ENCODE peak calls at places on chromosome X, in four cellular contexts. B is A549, A is K562, O is HepG2. M is an unnamed sample.
A peak's percentile ranks its signal among the peaks of the same experiment; 100 is the strongest.

GRCh38 chrX:42462917-42463316 is 315.0 kb downstream of the PPP1R2C start:
- DNase-seq in O (no peak), A (no peak), B (no peak), M (no peak)

GRCh38 chrX:110215411-110215810 is 102.5 kb downstream of the AMMECR1 start:
- DNase-seq in B (no peak), A (no peak), O (no peak), M (no peak)

GRCh38 chrX:19513383-19513782 is 1.9 kb downstream of the MAP3K15 start:
- DNase-seq in B (no peak), A (no peak), O (peak; percentile 53), M (no peak)

GRCh38 chrX:7307720-7308119 is 159.8 kb upstream of the PUDP start:
- DNase-seq in B (no peak), O (no peak), A (no peak), M (no peak)

GRCh38 chrX:7927259-7928167 is at the start of gene PNPLA4:
- DNase-seq in B (peak; percentile 87), A (peak; percentile 85), O (peak; percentile 71), M (peak; percentile 86)

GRCh38 chrX:139967300-139967699 is 2.0 kb upstream of the CXorf66 start:
- DNase-seq in B (peak; percentile 32), O (peak; percentile 9), A (peak; percentile 21), M (no peak)

GRCh38 chrX:64394874-64395567 is at the start of gene MTMR8:
- DNase-seq in B (peak; percentile 73), O (no peak), A (peak; percentile 78), M (peak; percentile 23)

GRCh38 chrX:52983526-52983925 is 25.2 kb upstream of the FAM156A start:
- DNase-seq in B (no peak), A (no peak), O (no peak), M (no peak)

GRCh38 chrX:48636286-48636685 is 39.0 kb downstream of the WDR13 start:
- DNase-seq in B (no peak), O (no peak), A (no peak), M (no peak)

GRCh38 chrX:121161501-121161933 is 114.1 kb downstream of the GLUD2 start:
- DNase-seq in O (no peak), A (peak; percentile 69), B (no peak), M (peak; percentile 9)

GRCh38 chrX:1283750-1284149 is 15.1 kb downstream of the CSF2RA start:
- DNase-seq in B (no peak), O (no peak), A (no peak), M (no peak)

GRCh38 chrX:104136241-104137019 is 20.4 kb downstream of the SLC25A53 start:
- DNase-seq in A (peak; percentile 56), B (peak; percentile 87), O (peak; percentile 70), M (peak; percentile 35)

GRCh38 chrX:2819345-2820130 is 9.2 kb upstream of the GYG2 start:
- DNase-seq in A (peak; percentile 35), B (peak; percentile 45), O (peak; percentile 9), M (no peak)

GRCh38 chrX:9707306-9708015 is 58.2 kb downstream of the GPR143 start:
- DNase-seq in O (no peak), B (no peak), A (no peak), M (no peak)

GRCh38 chrX:134782796-134783195 is 124.5 kb upstream of the PLAC1 start:
- DNase-seq in O (no peak), A (no peak), B (peak; percentile 35), M (no peak)

GRCh38 chrX:150899191-150899757 is 806 bp upstream of the CD99L2 start:
- DNase-seq in A (peak; percentile 13), B (peak; percentile 26), O (no peak), M (no peak)

GRCh38 chrX:104567506-104567905 is 1.5 kb downstream of the IL1RAPL2 start:
- DNase-seq in B (no peak), A (no peak), O (no peak), M (no peak)

GRCh38 chrX:115360220-115360781 is 70.8 kb downstream of the LUZP4 start:
- DNase-seq in B (no peak), O (no peak), A (no peak), M (no peak)

GRCh38 chrX:57282568-57282967 is 3.9 kb upstream of the FAAH2 start:
- DNase-seq in A (no peak), B (peak; percentile 4), O (no peak), M (no peak)

GRCh38 chrX:45806410-45807121 is 605.9 kb upstream of the DIPK2B start:
- DNase-seq in O (no peak), A (no peak), B (peak; percentile 31), M (peak; percentile 5)

GRCh38 chrX:40938418-40938817 is 146.8 kb upstream of the USP9X start:
- DNase-seq in A (no peak), O (no peak), B (peak; percentile 27), M (no peak)

GRCh38 chrX:48779399-48779798 is 7.0 kb upstream of the GATA1 start:
- DNase-seq in O (no peak), B (no peak), A (no peak), M (no peak)

GRCh38 chrX:101658661-101659477 is 781 bp downstream of the ARMCX2 start:
- DNase-seq in B (peak; percentile 24), O (no peak), A (peak; percentile 54), M (no peak)

GRCh38 chrX:13652256-13653021 is 502 bp upstream of the TCEANC start:
- DNase-seq in A (peak; percentile 26), O (no peak), B (peak; percentile 41), M (no peak)

GRCh38 chrX:104428231-104428630 is 137.8 kb upstream of the IL1RAPL2 start:
- DNase-seq in B (no peak), O (no peak), A (no peak), M (no peak)

GRCh38 chrX:10615931-10616780 is 4.2 kb downstream of the MID1 start:
- DNase-seq in A (peak; percentile 44), B (peak; percentile 73), O (no peak), M (no peak)

GRCh38 chrX:91434351-91435168 is at the start of gene PABPC5:
- DNase-seq in O (no peak), A (no peak), B (peak; percentile 35), M (no peak)

GRCh38 chrX:131951166-131951565 is 71.9 kb upstream of the STK26 start:
- DNase-seq in O (no peak), B (no peak), A (no peak), M (no peak)

GRCh38 chrX:10926404-10926803 is 184.7 kb upstream of the HCCS start:
- DNase-seq in B (no peak), A (no peak), O (peak; percentile 5), M (no peak)

GRCh38 chrX:72685018-72685417 is 29.1 kb downstream of the PHKA1 start:
- DNase-seq in B (no peak), O (no peak), A (no peak), M (no peak)

GRCh38 chrX:51608766-51609165 is 9.9 kb downstream of the CENPVL3 start:
- DNase-seq in O (no peak), B (no peak), A (no peak), M (no peak)

GRCh38 chrX:110317079-110317819 is 636 bp downstream of the AMMECR1 start:
- DNase-seq in A (no peak), O (no peak), B (peak; percentile 2), M (no peak)

GRCh38 chrX:65581661-65582339 is 47.2 kb upstream of the LAS1L start:
- DNase-seq in O (peak; percentile 26), B (peak; percentile 62), A (peak; percentile 60), M (no peak)

GRCh38 chrX:137195991-137196390 is 162.2 kb upstream of the GPR101 start:
- DNase-seq in A (no peak), O (no peak), B (no peak), M (no peak)

GRCh38 chrX:20620301-20620700 is 353.6 kb upstream of the RPS6KA3 start:
- DNase-seq in O (no peak), B (peak; percentile 12), A (no peak), M (no peak)

GRCh38 chrX:40282901-40283674 is 185.3 kb upstream of the BCOR start:
- DNase-seq in O (no peak), B (no peak), A (no peak), M (no peak)

DNA sequence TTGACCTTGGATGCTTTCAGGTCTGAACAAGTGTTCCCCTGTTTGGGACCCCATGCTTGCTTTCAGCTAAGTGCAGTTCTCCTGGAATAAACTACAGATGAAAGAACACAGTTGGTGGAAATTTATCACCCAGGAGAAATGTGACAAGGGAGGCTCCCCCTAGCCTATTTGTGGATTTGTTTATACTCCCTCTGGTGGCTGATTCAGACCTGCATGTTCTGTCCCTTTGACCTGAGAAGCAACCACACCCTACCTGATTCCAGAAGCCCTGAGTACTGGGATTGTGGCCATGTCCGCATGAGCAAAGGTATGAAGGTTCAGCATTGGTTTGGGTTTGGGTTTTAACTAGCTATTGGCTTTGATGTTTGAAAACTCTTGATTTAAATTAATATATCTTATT is 440.9 kb downstream of the MID1IP1 start:
- DNase-seq in O (peak; percentile 14), A (peak; percentile 50), B (peak; percentile 41), M (no peak)
- TF ChIP-seq USF2 in O (no peak), A (no peak), B (no peak), M (no peak)

GRCh38 chrX:103063918-103064434 is at the start of gene BEX1:
- DNase-seq in O (peak; percentile 35), B (no peak), A (no peak), M (no peak)
- TF ChIP-seq KDM1A in O (no peak), B (no peak), A (no peak), M (no peak)

GRCh38 chrX:119009071-119009470 is 34.7 kb downstream of the LONRF3 start:
- DNase-seq in B (no peak), A (no peak), O (no peak), M (no peak)

GRCh38 chrX:119004920-119005524 is 30.6 kb downstream of the LONRF3 start:
- DNase-seq in B (peak; percentile 48), A (peak; percentile 46), O (peak; percentile 12), M (no peak)

GRCh38 chrX:119008122-119008744 is 33.8 kb downstream of the LONRF3 start:
- DNase-seq in B (peak; percentile 28), O (peak; percentile 6), A (peak; percentile 40), M (no peak)

GRCh38 chrX:119010491-119010890 is 36.1 kb downstream of the LONRF3 start:
- DNase-seq in O (no peak), A (no peak), B (no peak), M (no peak)

GRCh38 chrX:119007189-119007770 is 32.9 kb downstream of the LONRF3 start:
- DNase-seq in B (no peak), O (no peak), A (no peak), M (no peak)
- TF ChIP-seq USF2 in B (no peak), O (no peak), A (no peak), M (no peak)

GRCh38 chrX:87409113-87409841 is 108.3 kb upstream of the KLHL4 start:
- DNase-seq in A (peak; percentile 10), B (peak; percentile 78), O (peak; percentile 15), M (no peak)
- TF ChIP-seq KDM1A in A (no peak), B (no peak), O (no peak), M (no peak)

DNA sequence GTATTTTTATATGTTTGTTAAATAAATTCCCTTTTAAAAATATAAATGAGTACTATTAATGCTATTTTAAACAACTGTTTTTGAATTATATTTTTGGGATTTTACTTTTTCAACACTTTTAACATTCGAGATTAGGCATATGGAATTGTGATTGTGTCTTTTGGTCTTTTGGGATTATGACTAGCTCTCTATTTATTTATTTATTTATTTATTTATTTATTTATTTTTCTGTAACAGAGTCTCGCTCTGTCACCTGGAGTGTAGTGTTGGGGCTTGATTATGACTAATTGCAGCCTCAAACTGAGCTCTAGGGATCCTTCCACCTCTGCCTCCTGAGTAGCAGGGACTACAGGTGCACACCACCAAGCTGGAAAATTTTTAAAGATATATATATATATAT is 1101.6 kb downstream of the FAM133A start:
- DNase-seq in A (no peak), O (no peak), B (no peak), M (no peak)
- TF ChIP-seq USF2 in A (no peak), O (no peak), B (no peak), M (no peak)